ENCODE peak calls at places on chromosome 15, in five cellular contexts. Q is naive thymus-derived CD8-positive, alpha-beta T cell; V is GM12865; O is foreskin fibroblast; J is activated CD4-positive, CD25-positive, alpha-beta regulatory T cell. X is an unnamed sample.

GRCh38 chr15:79089331-79089889 is 1.2 kb downstream of the RASGRF1 start:
- DNase-seq in J (no peak), Q (no peak), V (no peak), O (no peak), X (no peak)

GRCh38 chr15:94793641-94794040 is 562.3 kb downstream of the MCTP2 start:
- DNase-seq in V (no peak), O (peak; percentile 17), Q (no peak), J (no peak), X (peak; percentile 62)

GRCh38 chr15:35195031-35195430 is 109.9 kb upstream of the NANOGP8 start:
- DNase-seq in Q (no peak), J (no peak), O (no peak), V (no peak), X (no peak)

GRCh38 chr15:66750609-66751008 is 48.6 kb downstream of the SMAD6 start:
- DNase-seq in V (no peak), J (no peak), O (no peak), Q (no peak), X (no peak)

GRCh38 chr15:31311735-31312134 is 14.9 kb upstream of the KLF13 start:
- DNase-seq in O (no peak), V (no peak), Q (no peak), J (no peak), X (no peak)

GRCh38 chr15:96331942-96332853 is 1.7 kb downstream of the NR2F2 start:
- DNase-seq in Q (no peak), V (no peak), J (no peak), O (peak; percentile 51), X (no peak)

GRCh38 chr15:89051875-89052274 is 36.4 kb upstream of the ABHD2 start:
- DNase-seq in J (no peak), V (no peak), O (peak; percentile 83), Q (no peak), X (peak; percentile 77)

GRCh38 chr15:35618260-35619188 is 72.6 kb upstream of the DPH6 start:
- DNase-seq in J (no peak), Q (no peak), O (peak; percentile 23), V (no peak), X (no peak)

GRCh38 chr15:69224383-69224782 is 63.9 kb downstream of the GLCE start:
- DNase-seq in V (no peak), J (no peak), O (peak; percentile 14), Q (no peak), X (no peak)

GRCh38 chr15:74391604-74392401 is 24.4 kb upstream of the CYP11A1 start:
- DNase-seq in J (no peak), Q (no peak), O (no peak), V (no peak), X (no peak)

GRCh38 chr15:75673426-75674247 is 25.9 kb downstream of the SNX33 start:
- DNase-seq in O (peak; percentile 92), Q (no peak), V (no peak), J (no peak), X (no peak)

GRCh38 chr15:101269479-101270223 is 7.6 kb downstream of the SELENOS start:
- DNase-seq in O (peak; percentile 50), Q (no peak), V (no peak), J (no peak), X (no peak)

GRCh38 chr15:41258706-41259471 is 27.8 kb downstream of the CHP1 start:
- DNase-seq in Q (no peak), O (peak; percentile 25), V (peak; percentile 33), J (no peak), X (no peak)

X was measured in AG04450.